ENCODE peak calls at places on chromosomes 4 and X, in seven cellular contexts. P is aorta; I is cardiac fibroblast; K is CD4-positive, CD25-positive, alpha-beta regulatory T cell; E is ovary; W is SK-N-MC; Q is uterus. H is an unnamed sample.

GRCh38 chr4:141636771-141637460 is 533 bp downstream of the IL15 start:
- DNase-seq in P (peak; percentile 85), I (peak; percentile 51), K (peak; percentile 29), E (peak; percentile 22), W (no peak), Q (peak; percentile 29), H (peak; percentile 25)

GRCh38 chrX:134406230-134406794 is 53.7 kb upstream of the HPRT1 start:
- DNase-seq in P (no peak), I (peak; percentile 11), K (no peak), E (no peak), W (no peak), Q (no peak), H (no peak)

GRCh38 chrX:33156152-33156726 is 55.1 kb downstream of the DMD start:
- DNase-seq in P (no peak), I (no peak), K (no peak), E (no peak), W (no peak), Q (no peak), H (no peak)

GRCh38 chr4:29372971-29373370 is 1347.2 kb upstream of the PCDH7 start:
- DNase-seq in P (no peak), I (no peak), K (no peak), E (no peak), W (no peak), Q (no peak), H (no peak)

GRCh38 chr4:71009796-71010588 is 16.5 kb downstream of the DCK start:
- DNase-seq in P (no peak), I (peak; percentile 64), K (peak; percentile 72), E (no peak), W (no peak), Q (no peak), H (no peak)

GRCh38 chr4:23878235-23878861 is 11.5 kb downstream of the PPARGC1A start:
- DNase-seq in P (no peak), I (no peak), K (no peak), E (no peak), W (no peak), Q (no peak), H (no peak)

GRCh38 chrX:108261541-108262218 is 170.1 kb downstream of the ATG4A start:
- DNase-seq in P (no peak), I (peak; percentile 81), K (no peak), E (no peak), W (no peak), Q (no peak), H (no peak)

GRCh38 chrX:153769158-153769864 is 5.3 kb downstream of the PLXNB3 start:
- DNase-seq in P (peak; percentile 70), I (no peak), K (no peak), E (no peak), W (no peak), Q (no peak), H (no peak)

GRCh38 chr4:626201-627091 is 1.1 kb downstream of the PDE6B start:
- DNase-seq in P (peak; percentile 64), I (no peak), K (no peak), E (no peak), W (no peak), Q (no peak), H (no peak)

GRCh38 chrX:153318811-153319210 is 2.8 kb downstream of the PNMA6F start:
- DNase-seq in P (no peak), I (no peak), K (no peak), E (no peak), W (no peak), Q (no peak), H (no peak)

GRCh38 chrX:39507034-39507433 is 590.7 kb downstream of the BCOR start:
- DNase-seq in P (no peak), I (no peak), K (no peak), E (no peak), W (no peak), Q (no peak), H (no peak)

GRCh38 chrX:37825225-37825842 is 22.0 kb downstream of the DYNLT3 start:
- DNase-seq in P (no peak), I (peak; percentile 53), K (peak; percentile 66), E (peak; percentile 18), W (no peak), Q (peak; percentile 22), H (peak; percentile 55)

GRCh38 chr4:53205970-53206369 is 159.9 kb downstream of the SCFD2 start:
- DNase-seq in P (no peak), I (no peak), K (no peak), E (no peak), W (no peak), Q (no peak), H (no peak)

GRCh38 chrX:71577682-71578081 is 555 bp upstream of the GCNA start:
- DNase-seq in P (no peak), I (no peak), K (no peak), E (no peak), W (no peak), Q (no peak), H (no peak)

GRCh38 chr4:173499568-173500535 is 30.2 kb downstream of the HAND2 start:
- DNase-seq in P (no peak), I (no peak), K (no peak), E (no peak), W (no peak), Q (no peak), H (no peak)

GRCh38 chr4:40325406-40326019 is 9.6 kb upstream of the CHRNA9 start:
- DNase-seq in P (no peak), I (peak; percentile 80), K (peak; percentile 88), E (peak; percentile 32), W (no peak), Q (peak; percentile 59), H (no peak)

GRCh38 chr4:185559913-185560281 is 24.6 kb upstream of the PDLIM3 start:
- DNase-seq in P (peak; percentile 83), I (peak; percentile 79), K (no peak), E (no peak), W (no peak), Q (peak; percentile 51), H (no peak)

GRCh38 chr4:160825644-160826338 is 1338.0 kb downstream of the FSTL5 start:
- DNase-seq in P (no peak), I (no peak), K (no peak), E (no peak), W (no peak), Q (no peak), H (no peak)

GRCh38 chr4:16082038-16082423 is 1.8 kb downstream of the PROM1 start:
- DNase-seq in P (no peak), I (no peak), K (no peak), E (no peak), W (no peak), Q (no peak), H (no peak)

GRCh38 chr4:121049072-121049599 is 23.2 kb downstream of the NDNF start:
- DNase-seq in P (no peak), I (no peak), K (no peak), E (peak; percentile 40), W (no peak), Q (no peak), H (no peak)

GRCh38 chrX:78092296-78092695 is 11.8 kb upstream of the PGK1 start:
- DNase-seq in P (no peak), I (peak; percentile 69), K (no peak), E (no peak), W (no peak), Q (no peak), H (no peak)

GRCh38 chr4:123102897-123103489 is 180.6 kb upstream of the NUDT6 start:
- DNase-seq in P (no peak), I (peak; percentile 85), K (peak; percentile 38), E (no peak), W (no peak), Q (no peak), H (no peak)

GRCh38 chr4:32003548-32003947 is 1283.4 kb downstream of the PCDH7 start:
- DNase-seq in P (no peak), I (no peak), K (no peak), E (no peak), W (no peak), Q (no peak), H (no peak)

GRCh38 chr4:170374770-170375169 is 285.0 kb upstream of the AADAT start:
- DNase-seq in P (no peak), I (no peak), K (peak; percentile 6), E (no peak), W (no peak), Q (no peak), H (no peak)

GRCh38 chr4:186770446-186771175 is 47.0 kb upstream of the FAT1 start:
- DNase-seq in P (no peak), I (peak; percentile 25), K (no peak), E (no peak), W (no peak), Q (no peak), H (no peak)

GRCh38 chr4:85028910-85029309 is 62.4 kb upstream of the WDFY3 start:
- DNase-seq in P (no peak), I (peak; percentile 78), K (no peak), E (no peak), W (no peak), Q (no peak), H (no peak)

GRCh38 chr4:104044369-104044768 is 324.6 kb upstream of the TACR3 start:
- DNase-seq in P (no peak), I (no peak), K (no peak), E (no peak), W (no peak), Q (no peak), H (no peak)
- H3K4me3 ChIP-seq in P (no peak overlapping the region), I (no peak overlapping the region), K (no peak overlapping the region), E (no peak overlapping the region), W (no peak overlapping the region), Q (no peak overlapping the region), H (no peak overlapping the region)

GRCh38 chrX:644304-645023 is 13.9 kb downstream of the SHOX start:
- DNase-seq in P (peak; percentile 62), I (no peak), K (no peak), E (no peak), W (no peak), Q (no peak), H (no peak)
- H3K4me3 ChIP-seq in P (no peak overlapping the region), I (no peak overlapping the region), K (no peak overlapping the region), E (no peak overlapping the region), W (no peak overlapping the region), Q (no peak overlapping the region), H (no peak overlapping the region)

GRCh38 chrX:114599305-114599704 is 15.4 kb downstream of the HTR2C start:
- DNase-seq in P (no peak), I (no peak), K (no peak), E (no peak), W (no peak), Q (no peak), H (no peak)
- H3K4me3 ChIP-seq in P (no peak overlapping the region), I (no peak overlapping the region), K (no peak overlapping the region), E (no peak overlapping the region), W (no peak overlapping the region), Q (no peak overlapping the region), H (no peak overlapping the region)

GRCh38 chr4:87134122-87134521 is 86.3 kb downstream of the KLHL8 start:
- DNase-seq in P (no peak), I (no peak), K (no peak), E (no peak), W (no peak), Q (no peak), H (no peak)

GRCh38 chr4:87130482-87130881 is 89.9 kb downstream of the KLHL8 start:
- DNase-seq in P (no peak), I (no peak), K (no peak), E (no peak), W (no peak), Q (no peak), H (no peak)

GRCh38 chr4:87130985-87131753 is 89.2 kb downstream of the KLHL8 start:
- DNase-seq in P (no peak), I (no peak), K (no peak), E (no peak), W (no peak), Q (no peak), H (no peak)

GRCh38 chr4:87132035-87132434 is 88.4 kb downstream of the KLHL8 start:
- DNase-seq in P (no peak), I (no peak), K (no peak), E (no peak), W (no peak), Q (no peak), H (no peak)

GRCh38 chr4:87133183-87133582 is 87.2 kb downstream of the KLHL8 start:
- DNase-seq in P (no peak), I (no peak), K (no peak), E (no peak), W (no peak), Q (no peak), H (no peak)
- H3K4me3 ChIP-seq in P (no peak overlapping the region), I (no peak overlapping the region), K (no peak overlapping the region), E (no peak overlapping the region), W (no peak overlapping the region), Q (no peak overlapping the region), H (no peak overlapping the region)

H was measured in tibial artery.